ENCODE peak calls at places on chromosomes 3 and 15, in eight cellular contexts. A, D, K, G, E, O, H and X are unnamed samples.

GRCh38 chr3:37902674-37903073 is 41.0 kb downstream of the CTDSPL start:
- DNase-seq in G (no peak), O (no peak), D (no peak), K (no peak), A (no peak), H (no peak), E (no peak), X (no peak)

GRCh38 chr3:105513042-105513441 is 146.3 kb downstream of the ALCAM start:
- DNase-seq in G (no peak), A (no peak), D (no peak), O (no peak), K (no peak), H (no peak), E (no peak), X (no peak)

GRCh38 chr3:175433026-175433668 is 574.0 kb downstream of the NAALADL2 start:
- DNase-seq in H (no peak), D (no peak), E (no peak), G (no peak), A (no peak), K (no peak), O (no peak), X (no peak)

GRCh38 chr3:103048371-103048722 is 613.5 kb downstream of the ZPLD1 start:
- DNase-seq in D (no peak), H (no peak), A (no peak), K (no peak), E (no peak), G (no peak), O (no peak), X (no peak)

GRCh38 chr15:73196113-73196512 is 143.8 kb downstream of the NEO1 start:
- DNase-seq in D (no peak), E (peak), H (no peak), G (no peak), A (no peak), O (no peak), K (no peak), X (no peak)

GRCh38 chr3:24854748-24855147 is 360.1 kb upstream of the THRB start:
- DNase-seq in H (no peak), O (no peak), E (no peak), G (no peak), D (no peak), A (no peak), K (no peak), X (no peak)

GRCh38 chr3:192892981-192893827 is 24.5 kb downstream of the MB21D2 start:
- DNase-seq in G (peak), A (peak), H (peak), E (no peak), O (peak), K (peak), D (peak), X (peak)

GRCh38 chr3:158792709-158793108 is 9.1 kb upstream of the MFSD1 start:
- DNase-seq in A (no peak), G (no peak), H (no peak), E (no peak), O (no peak), K (peak), D (no peak), X (peak)

GRCh38 chr15:92365079-92365478 is 28.6 kb upstream of the ST8SIA2 start:
- DNase-seq in E (no peak), G (no peak), D (no peak), H (no peak), K (no peak), A (no peak), O (peak), X (no peak)

GRCh38 chr15:64699767-64700388 is 75.5 kb downstream of the RBPMS2 start:
- DNase-seq in E (no peak), G (no peak), K (no peak), A (no peak), O (peak), D (peak), H (no peak), X (no peak)

GRCh38 chr3:196525141-196525540 is 10.0 kb upstream of the SMCO1 start:
- DNase-seq in O (no peak), K (no peak), A (no peak), G (no peak), H (no peak), D (no peak), E (no peak), X (no peak)

GRCh38 chr15:83733206-83733605 is 79.3 kb downstream of the ADAMTSL3 start:
- DNase-seq in G (no peak), D (no peak), A (no peak), H (no peak), O (no peak), K (peak), E (no peak), X (peak)

GRCh38 chr3:86929046-86929445 is 61.9 kb downstream of the VGLL3 start:
- DNase-seq in K (peak), D (no peak), G (no peak), O (no peak), H (no peak), E (no peak), A (no peak), X (peak)

GRCh38 chr3:57582470-57583168 is 14.5 kb downstream of the ARF4 start:
- DNase-seq in D (no peak), G (no peak), H (no peak), A (no peak), E (no peak), O (no peak), K (peak), X (no peak)

GRCh38 chr3:100463002-100463401 is 29.4 kb upstream of the TMEM45A start:
- DNase-seq in A (no peak), K (peak), D (peak), G (peak), O (peak), H (no peak), E (peak), X (peak)

GRCh38 chr3:127070776-127071175 is 87.9 kb downstream of the PLXNA1 start:
- DNase-seq in K (no peak), G (no peak), E (no peak), O (no peak), A (no peak), H (no peak), D (no peak), X (no peak)
- TF ChIP-seq POLR2A in K (no peak), G (no peak), E (no peak), O (no peak), A (no peak), H (no peak), D (no peak), X (no peak)

GRCh38 chr3:42735021-42735420 is 32.4 kb upstream of the HHATL start:
- DNase-seq in E (no peak), A (no peak), G (no peak), D (no peak), K (no peak), H (no peak), O (no peak), X (no peak)

GRCh38 chr3:42735609-42736008 is 33.0 kb upstream of the HHATL start:
- DNase-seq in D (no peak), G (no peak), E (no peak), K (no peak), O (no peak), A (no peak), H (no peak), X (no peak)

GRCh38 chr3:42736081-42736480 is 33.5 kb upstream of the HHATL start:
- DNase-seq in A (no peak), G (no peak), O (no peak), D (no peak), E (no peak), H (no peak), K (no peak), X (no peak)

GRCh38 chr3:42734263-42734860 is 31.8 kb upstream of the HHATL start:
- DNase-seq in E (no peak), D (no peak), H (no peak), G (no peak), A (no peak), O (no peak), K (no peak), X (no peak)

DNA sequence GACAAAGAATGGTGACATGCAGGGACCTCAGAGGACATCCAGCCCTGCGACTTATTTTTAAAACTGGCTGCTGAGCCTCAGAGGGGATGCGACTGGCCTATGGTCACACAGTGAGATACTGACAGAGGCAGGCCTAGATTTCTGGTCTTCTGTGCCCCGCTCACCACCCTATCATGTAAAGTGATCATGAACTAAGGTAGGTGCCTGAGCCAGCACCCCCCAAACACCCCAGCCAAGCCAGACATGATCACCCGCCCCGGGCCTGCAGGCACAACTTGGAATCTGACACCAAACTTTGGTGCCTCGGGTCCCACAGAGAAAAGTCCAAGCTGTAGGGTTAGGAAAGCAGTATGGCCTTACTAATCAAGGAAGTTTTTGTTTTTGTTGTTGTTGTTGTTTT is 33.9 kb upstream of the HHATL start:
- DNase-seq in K (no peak), D (no peak), G (no peak), O (no peak), A (no peak), E (no peak), H (no peak), X (no peak)
- TF ChIP-seq POLR2A in K (no peak), D (no peak), G (no peak), O (no peak), A (no peak), E (no peak), H (no peak), X (no peak)

DNA sequence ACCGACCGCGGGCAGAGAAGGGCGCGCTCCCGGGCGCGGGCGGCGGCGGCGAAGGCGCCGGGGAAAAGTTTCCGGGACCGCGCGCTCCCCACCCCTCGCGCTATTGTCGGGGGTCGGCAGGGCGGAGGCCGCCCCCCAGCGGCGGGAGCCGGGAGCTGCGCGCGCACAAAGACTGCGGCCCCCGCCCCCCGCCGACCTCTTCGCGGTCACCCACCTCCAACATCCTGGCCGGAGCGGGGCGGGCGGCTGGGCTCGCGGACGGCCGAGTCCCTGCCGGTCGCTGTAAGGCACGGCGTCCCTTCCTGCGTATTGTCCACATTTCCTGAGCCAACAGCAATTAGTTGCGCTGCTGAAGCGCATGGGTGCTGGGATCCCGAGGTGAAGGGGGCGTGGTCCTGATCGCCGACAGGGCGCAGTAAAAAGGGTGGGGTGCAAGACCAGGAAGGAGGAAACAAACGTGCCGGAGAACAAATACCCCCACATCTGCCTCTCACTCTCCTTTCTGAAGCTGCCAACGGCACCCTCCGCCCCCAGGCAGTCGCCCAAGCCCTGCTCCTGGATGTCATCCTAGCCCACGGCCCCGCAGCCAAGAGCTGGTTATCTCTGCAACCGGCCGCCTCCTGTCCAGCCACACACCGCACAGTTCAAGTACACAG is at the start of gene TMEM44:
- DNase-seq in E (peak), G (peak), K (peak), D (peak), A (peak), O (peak), H (peak), X (peak)
- TF ChIP-seq POLR2A in E (peak), G (no peak), K (peak), D (peak), A (peak), O (peak), H (peak), X (peak)

GRCh38 chr3:129313415-129313982 is 34.8 kb downstream of the HMCES start:
- DNase-seq in G (no peak), O (no peak), K (no peak), A (no peak), H (no peak), E (no peak), D (peak), X (no peak)

GRCh38 chr3:129315386-129315991 is 36.8 kb downstream of the HMCES start:
- DNase-seq in O (peak), A (peak), G (peak), D (peak), E (no peak), K (peak), H (peak), X (no peak)

GRCh38 chr3:129316121-129317013 is 37.7 kb downstream of the HMCES start:
- DNase-seq in H (peak), G (peak), D (peak), E (peak), K (peak), O (peak), A (peak), X (peak)

GRCh38 chr3:129313983-129314756 is 35.5 kb downstream of the HMCES start:
- DNase-seq in D (peak), H (no peak), O (no peak), K (peak), G (peak), E (no peak), A (no peak), X (no peak)

DNA sequence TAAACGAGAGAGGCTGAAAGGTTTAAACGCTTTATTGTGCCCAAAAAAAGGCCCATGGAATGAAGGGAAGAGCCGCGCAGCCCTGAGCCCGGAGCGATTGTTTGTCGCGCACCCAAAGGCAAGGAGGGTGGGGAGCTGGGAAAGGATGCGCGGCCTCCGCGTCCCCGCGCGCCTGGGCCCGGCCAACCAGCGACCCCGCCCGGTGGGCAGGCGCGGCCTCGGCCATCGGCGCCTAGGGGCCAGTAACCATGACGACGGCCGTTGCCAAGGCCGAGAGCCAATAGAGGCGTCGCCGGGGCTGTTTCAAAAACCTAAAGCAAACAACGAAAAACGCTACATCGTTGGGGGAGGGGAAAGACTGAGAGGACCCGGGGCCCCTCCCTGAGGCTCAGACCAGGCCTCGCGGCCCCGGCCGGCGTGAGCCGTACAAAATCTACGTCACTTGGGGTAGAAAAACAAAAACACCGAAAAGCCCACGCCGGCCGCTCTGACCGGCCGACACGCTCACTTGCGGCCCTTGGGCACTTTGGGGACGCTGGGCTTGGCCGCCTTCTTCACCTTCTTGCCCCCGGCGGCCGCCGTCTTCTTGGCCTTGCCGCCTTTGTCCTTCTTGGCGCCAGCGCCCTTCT is 36.2 kb downstream of the HMCES start:
- DNase-seq in D (peak), A (peak), K (peak), O (peak), G (peak), H (peak), E (peak), X (peak)
- TF ChIP-seq POLR2A in D (peak), A (no peak), K (no peak), O (no peak), G (peak), H (no peak), E (no peak), X (no peak)

DNA sequence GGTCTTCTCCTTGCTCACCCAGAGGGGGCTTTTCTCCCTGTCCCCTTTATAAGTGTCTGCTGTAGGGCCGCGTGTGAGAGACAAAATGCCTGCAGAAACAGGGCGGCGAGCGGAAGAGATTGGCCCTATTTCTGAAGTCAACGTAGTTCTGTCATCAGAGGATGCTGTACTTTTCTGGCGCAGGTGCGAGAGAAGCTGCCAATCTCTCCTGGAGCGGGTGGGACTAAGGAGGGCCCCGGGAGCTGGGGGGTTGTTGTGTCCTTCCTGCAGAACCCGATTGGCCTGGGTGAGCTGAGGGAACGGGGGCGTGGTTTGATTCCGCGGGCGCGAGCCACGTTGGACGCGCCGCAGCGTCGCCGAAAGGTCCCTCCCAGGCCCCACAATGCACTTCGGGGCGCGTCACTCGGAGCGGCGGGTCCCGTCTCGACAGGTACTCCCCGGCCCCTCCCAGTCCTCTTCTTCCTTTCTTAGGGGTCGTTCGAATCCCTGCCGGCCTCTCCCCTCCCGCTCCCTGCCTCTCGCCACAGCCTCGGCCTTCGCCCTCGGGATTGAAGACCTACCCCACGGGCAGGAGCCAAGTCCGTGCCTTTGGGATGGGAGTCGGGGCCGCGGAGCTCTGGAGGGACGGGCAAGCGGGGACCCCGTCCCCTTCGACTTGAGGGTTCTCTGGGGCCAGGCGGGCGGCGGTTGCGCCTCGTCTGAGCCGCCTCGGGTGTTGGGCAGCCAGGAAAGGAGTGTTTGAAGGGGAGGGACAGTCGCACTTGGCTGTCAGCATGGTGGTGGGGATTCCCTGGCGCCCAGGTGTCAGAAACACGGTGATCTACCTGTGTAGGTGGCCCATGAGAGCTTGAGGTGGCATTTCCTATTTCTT is at the start of gene SEC22A:
- DNase-seq in A (peak), E (peak), H (peak), O (peak), K (peak), D (peak), G (peak), X (peak)
- TF ChIP-seq POLR2A in A (peak), E (peak), H (peak), O (peak), K (peak), D (peak), G (peak), X (peak)

DNA sequence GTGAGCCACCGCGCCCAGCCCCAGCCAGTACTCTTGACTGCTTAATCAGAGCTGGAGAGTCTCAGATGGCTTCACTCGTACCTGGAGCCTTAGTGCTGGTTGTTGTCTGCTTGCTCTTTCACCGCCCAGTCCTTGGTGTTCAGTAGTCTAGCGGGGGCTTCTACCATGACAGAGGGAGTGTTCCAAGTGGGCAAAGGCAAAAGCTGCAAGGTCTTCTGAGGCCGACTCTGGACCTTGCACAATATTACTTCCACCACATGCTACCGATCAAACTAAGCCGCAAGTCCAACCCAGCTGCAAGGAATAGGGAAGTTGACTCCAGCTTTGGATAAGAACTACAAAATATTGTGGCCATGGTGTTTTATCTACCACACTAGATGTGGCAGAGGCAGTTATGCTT is 6.6 kb downstream of the PARL start:
- DNase-seq in G (peak), E (peak), O (peak), H (no peak), K (no peak), D (no peak), A (no peak), X (no peak)
- TF ChIP-seq POLR2A in G (no peak), E (no peak), O (no peak), H (no peak), K (no peak), D (no peak), A (no peak), X (no peak)

GRCh38 chr3:48918388-48919214 is at the start of gene ARIH2:
- DNase-seq in E (peak), D (peak), A (peak), G (peak), H (peak), K (peak), O (peak), X (peak)
- TF ChIP-seq POLR2A in E (peak), D (peak), A (peak), G (no peak), H (peak), K (peak), O (peak), X (peak)